ENCODE peak calls at places on chromosomes 6 and 20, in seven cellular contexts. One of them, this sample, is unnamed.
A peak's percentile ranks its signal among the peaks of the same experiment; 100 is the strongest.

GRCh38 chr6:38724343-38724742 is 9.2 kb downstream of the DNAH8 start:
- DNase-seq in adrenal gland: no peak
- DNase-seq in left ventricle myocardium inferior: no peak
- DNase-seq in H1: no peak
- DNase-seq in IMR-90: no peak
- DNase-seq in HCT116: no peak
- DNase-seq in Panc1: no peak
- DNase-seq in this sample: no peak

GRCh38 chr6:56595490-56596122 is 47.1 kb downstream of the DST start:
- DNase-seq in Panc1: no peak
- DNase-seq in IMR-90: peak; percentile 30
- DNase-seq in adrenal gland: no peak
- DNase-seq in left ventricle myocardium inferior: no peak
- DNase-seq in HCT116: peak; percentile 12
- DNase-seq in H1: no peak
- DNase-seq in this sample: peak; percentile 44

GRCh38 chr20:40305303-40305702 is 383.7 kb downstream of the MAFB start:
- DNase-seq in Panc1: no peak
- DNase-seq in HCT116: no peak
- DNase-seq in H1: no peak
- DNase-seq in adrenal gland: no peak
- DNase-seq in left ventricle myocardium inferior: no peak
- DNase-seq in IMR-90: no peak
- DNase-seq in this sample: no peak

GRCh38 chr20:62367136-62367482 is at the start of gene LAMA5:
- DNase-seq in IMR-90: no peak
- DNase-seq in adrenal gland: no peak
- DNase-seq in H1: no peak
- DNase-seq in Panc1: no peak
- DNase-seq in left ventricle myocardium inferior: peak; percentile 72
- DNase-seq in HCT116: no peak
- DNase-seq in this sample: peak; percentile 74

GRCh38 chr6:87384449-87384848 is 23.3 kb upstream of the CFAP206 start:
- DNase-seq in HCT116: no peak
- DNase-seq in adrenal gland: no peak
- DNase-seq in Panc1: no peak
- DNase-seq in H1: no peak
- DNase-seq in IMR-90: no peak
- DNase-seq in left ventricle myocardium inferior: no peak
- DNase-seq in this sample: no peak

GRCh38 chr6:134519456-134519855 is 201.5 kb upstream of the SGK1 start:
- DNase-seq in H1: no peak
- DNase-seq in Panc1: no peak
- DNase-seq in left ventricle myocardium inferior: no peak
- DNase-seq in HCT116: no peak
- DNase-seq in IMR-90: peak; percentile 51
- DNase-seq in adrenal gland: peak; percentile 63
- DNase-seq in this sample: peak; percentile 65

GRCh38 chr6:118377711-118378414 is 170.2 kb upstream of the PLN start:
- DNase-seq in adrenal gland: no peak
- DNase-seq in H1: no peak
- DNase-seq in left ventricle myocardium inferior: peak; percentile 69
- DNase-seq in IMR-90: no peak
- DNase-seq in HCT116: no peak
- DNase-seq in Panc1: no peak
- DNase-seq in this sample: peak; percentile 49

GRCh38 chr6:7124631-7125030 is 16.9 kb downstream of the RREB1 start:
- DNase-seq in Panc1: no peak
- DNase-seq in IMR-90: peak; percentile 57
- DNase-seq in adrenal gland: no peak
- DNase-seq in H1: no peak
- DNase-seq in left ventricle myocardium inferior: no peak
- DNase-seq in HCT116: no peak
- DNase-seq in this sample: no peak

GRCh38 chr20:8583209-8584106 is 451.4 kb downstream of the PLCB1 start:
- DNase-seq in HCT116: no peak
- DNase-seq in Panc1: no peak
- DNase-seq in H1: no peak
- DNase-seq in IMR-90: peak; percentile 17
- DNase-seq in left ventricle myocardium inferior: no peak
- DNase-seq in adrenal gland: no peak
- DNase-seq in this sample: no peak

GRCh38 chr6:158150701-158151100 is 17.4 kb downstream of the SERAC1 start:
- DNase-seq in IMR-90: peak; percentile 91
- DNase-seq in HCT116: no peak
- DNase-seq in H1: no peak
- DNase-seq in adrenal gland: no peak
- DNase-seq in left ventricle myocardium inferior: no peak
- DNase-seq in Panc1: no peak
- DNase-seq in this sample: no peak

GRCh38 chr6:159952289-159953005 is 16.4 kb upstream of the IGF2R start:
- DNase-seq in Panc1: no peak
- DNase-seq in left ventricle myocardium inferior: no peak
- DNase-seq in adrenal gland: no peak
- DNase-seq in H1: no peak
- DNase-seq in HCT116: no peak
- DNase-seq in IMR-90: no peak
- DNase-seq in this sample: no peak

GRCh38 chr6:157661652-157662051 is 161.4 kb upstream of the SNX9 start:
- DNase-seq in IMR-90: no peak
- DNase-seq in H1: no peak
- DNase-seq in adrenal gland: no peak
- DNase-seq in left ventricle myocardium inferior: no peak
- DNase-seq in HCT116: no peak
- DNase-seq in Panc1: no peak
- DNase-seq in this sample: no peak

GRCh38 chr6:31462026-31462963 is 35.6 kb upstream of the MICB start:
- DNase-seq in IMR-90: peak; percentile 55
- DNase-seq in left ventricle myocardium inferior: no peak
- DNase-seq in Panc1: no peak
- DNase-seq in adrenal gland: no peak
- DNase-seq in HCT116: no peak
- DNase-seq in H1: no peak
- DNase-seq in this sample: no peak

GRCh38 chr6:33837971-33838665 is 34.3 kb upstream of the MLN start:
- DNase-seq in H1: no peak
- DNase-seq in adrenal gland: peak; percentile 25
- DNase-seq in Panc1: no peak
- DNase-seq in left ventricle myocardium inferior: no peak
- DNase-seq in IMR-90: peak; percentile 56
- DNase-seq in HCT116: no peak
- DNase-seq in this sample: no peak

GRCh38 chr6:143248359-143248758 is 187.7 kb downstream of the AIG1 start:
- DNase-seq in H1: no peak
- DNase-seq in Panc1: no peak
- DNase-seq in HCT116: no peak
- DNase-seq in left ventricle myocardium inferior: no peak
- DNase-seq in adrenal gland: no peak
- DNase-seq in IMR-90: no peak
- DNase-seq in this sample: no peak

GRCh38 chr6:47256981-47257730 is 52.5 kb downstream of the TNFRSF21 start:
- DNase-seq in adrenal gland: no peak
- DNase-seq in Panc1: no peak
- DNase-seq in IMR-90: no peak
- DNase-seq in HCT116: no peak
- DNase-seq in left ventricle myocardium inferior: no peak
- DNase-seq in H1: no peak
- DNase-seq in this sample: no peak

GRCh38 chr6:169145476-169145875 is 108.2 kb downstream of the THBS2 start:
- DNase-seq in IMR-90: peak; percentile 76
- DNase-seq in HCT116: no peak
- DNase-seq in left ventricle myocardium inferior: no peak
- DNase-seq in Panc1: no peak
- DNase-seq in H1: no peak
- DNase-seq in adrenal gland: no peak
- DNase-seq in this sample: no peak

GRCh38 chr20:57080796-57081195 is 185.6 kb downstream of the BMP7 start:
- DNase-seq in IMR-90: no peak
- DNase-seq in HCT116: no peak
- DNase-seq in adrenal gland: no peak
- DNase-seq in H1: no peak
- DNase-seq in Panc1: no peak
- DNase-seq in left ventricle myocardium inferior: no peak
- DNase-seq in this sample: no peak

GRCh38 chr20:58219342-58219700 is 9.1 kb downstream of the ANKRD60 start:
- DNase-seq in HCT116: no peak
- DNase-seq in left ventricle myocardium inferior: no peak
- DNase-seq in adrenal gland: no peak
- DNase-seq in H1: no peak
- DNase-seq in Panc1: no peak
- DNase-seq in IMR-90: peak; percentile 87
- DNase-seq in this sample: no peak

GRCh38 chr20:54140927-54141566 is 32.7 kb downstream of the CYP24A1 start:
- DNase-seq in left ventricle myocardium inferior: no peak
- DNase-seq in Panc1: no peak
- DNase-seq in IMR-90: peak; percentile 58
- DNase-seq in H1: no peak
- DNase-seq in HCT116: no peak
- DNase-seq in adrenal gland: no peak
- DNase-seq in this sample: no peak

GRCh38 chr6:106085687-106085983 is 501 bp upstream of the PRDM1 start:
- DNase-seq in IMR-90: no peak
- DNase-seq in H1: no peak
- DNase-seq in HCT116: no peak
- DNase-seq in adrenal gland: no peak
- DNase-seq in Panc1: no peak
- DNase-seq in left ventricle myocardium inferior: no peak
- DNase-seq in this sample: no peak

GRCh38 chr6:99369533-99369932 is 20.1 kb upstream of the FAXC start:
- DNase-seq in left ventricle myocardium inferior: no peak
- DNase-seq in adrenal gland: no peak
- DNase-seq in H1: no peak
- DNase-seq in IMR-90: no peak
- DNase-seq in HCT116: no peak
- DNase-seq in Panc1: no peak
- DNase-seq in this sample: no peak

GRCh38 chr20:31758521-31758920 is 19.4 kb downstream of the TPX2 start:
- DNase-seq in adrenal gland: no peak
- DNase-seq in HCT116: no peak
- DNase-seq in Panc1: no peak
- DNase-seq in H1: no peak
- DNase-seq in IMR-90: peak; percentile 35
- DNase-seq in left ventricle myocardium inferior: no peak
- DNase-seq in this sample: no peak
- TF ChIP-seq CTCF in adrenal gland: no peak
- TF ChIP-seq CTCF in HCT116: no peak
- TF ChIP-seq CTCF in Panc1: no peak
- TF ChIP-seq CTCF in H1: no peak
- TF ChIP-seq CTCF in IMR-90: no peak
- TF ChIP-seq CTCF in left ventricle myocardium inferior: no peak
- TF ChIP-seq CTCF in this sample: no peak

DNA sequence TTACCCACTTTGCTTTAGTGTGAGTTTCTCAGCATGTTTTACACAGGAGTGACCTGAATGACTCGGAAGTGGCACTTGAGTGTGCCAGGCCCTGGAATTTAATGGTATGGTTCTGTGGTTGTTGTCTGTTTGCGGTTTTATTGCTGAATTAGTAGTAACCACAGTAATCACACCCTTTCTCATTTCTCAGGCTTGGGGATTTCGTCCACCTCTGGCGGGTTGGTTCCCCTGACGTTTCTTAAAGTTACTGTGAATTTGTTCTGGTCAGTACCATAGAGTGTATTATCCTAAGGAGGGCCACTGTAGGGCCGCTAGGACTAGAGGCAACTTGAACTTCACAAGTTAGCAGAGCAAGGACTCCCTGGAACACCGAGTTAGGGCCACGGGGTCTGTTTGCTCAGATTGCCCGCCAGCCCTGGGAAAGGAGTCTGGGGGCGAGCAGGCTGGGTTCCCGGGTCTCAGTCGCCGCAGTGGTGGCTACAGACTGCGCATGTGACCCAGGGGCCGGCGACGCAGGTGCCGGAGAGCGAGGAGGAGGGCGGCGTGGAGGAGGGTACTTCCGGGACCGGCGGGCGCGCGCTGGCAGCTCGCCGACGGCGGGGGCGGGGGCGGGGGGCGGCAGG is 546 bp upstream of the KLHL32 start:
- DNase-seq in H1: peak; percentile 38
- DNase-seq in HCT116: no peak
- DNase-seq in IMR-90: no peak
- DNase-seq in left ventricle myocardium inferior: no peak
- DNase-seq in Panc1: no peak
- DNase-seq in adrenal gland: no peak
- DNase-seq in this sample: no peak
- H3K27ac ChIP-seq in H1: peak overlapping the region; percentile 69
- H3K27ac ChIP-seq in HCT116: peak overlapping the region; percentile 36
- H3K27ac ChIP-seq in IMR-90: no peak overlapping the region
- H3K27ac ChIP-seq in left ventricle myocardium inferior: peak overlapping the region; percentile 80
- H3K27ac ChIP-seq in Panc1: peak overlapping the region; percentile 34
- H3K27ac ChIP-seq in adrenal gland: peak overlapping the region; percentile 35
- H3K27ac ChIP-seq in this sample: peak overlapping the region; percentile 76

DNA sequence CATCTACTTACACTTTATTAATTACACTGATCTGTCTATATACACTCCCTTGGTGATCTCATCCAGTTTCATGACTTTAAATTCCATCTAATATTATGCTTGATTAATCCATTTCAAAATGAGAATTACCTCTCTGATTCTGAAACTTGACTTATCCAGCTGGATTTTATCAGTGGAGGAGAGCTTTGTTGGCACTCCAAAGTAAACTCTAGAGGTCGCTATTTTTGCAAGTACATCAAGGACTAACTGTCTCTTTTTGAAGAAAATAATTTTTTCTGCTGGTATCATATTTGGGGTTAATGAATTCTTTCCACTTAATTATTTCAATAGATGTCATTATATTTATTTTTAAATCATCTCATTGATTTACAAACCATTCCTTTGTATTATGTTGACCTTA is 630.3 kb upstream of the MAN1A1 start:
- DNase-seq in H1: no peak
- DNase-seq in Panc1: no peak
- DNase-seq in HCT116: peak; percentile 15
- DNase-seq in left ventricle myocardium inferior: no peak
- DNase-seq in IMR-90: peak; percentile 2
- DNase-seq in adrenal gland: no peak
- DNase-seq in this sample: no peak
- TF ChIP-seq CTCF in H1: no peak
- TF ChIP-seq CTCF in Panc1: peak; percentile 12
- TF ChIP-seq CTCF in HCT116: peak; percentile 48
- TF ChIP-seq CTCF in left ventricle myocardium inferior: no peak
- TF ChIP-seq CTCF in IMR-90: peak; percentile 16
- TF ChIP-seq CTCF in adrenal gland: peak; percentile 17
- TF ChIP-seq CTCF in this sample: no peak

GRCh38 chr6:18328549-18328922 is 58.6 kb upstream of the RNF144B start:
- DNase-seq in adrenal gland: no peak
- DNase-seq in Panc1: no peak
- DNase-seq in HCT116: no peak
- DNase-seq in left ventricle myocardium inferior: no peak
- DNase-seq in H1: no peak
- DNase-seq in IMR-90: no peak
- DNase-seq in this sample: no peak
- H3K27ac ChIP-seq in adrenal gland: no peak overlapping the region
- H3K27ac ChIP-seq in Panc1: no peak overlapping the region
- H3K27ac ChIP-seq in HCT116: no peak overlapping the region
- H3K27ac ChIP-seq in left ventricle myocardium inferior: peak overlapping the region; percentile 33
- H3K27ac ChIP-seq in H1: no peak overlapping the region
- H3K27ac ChIP-seq in IMR-90: no peak overlapping the region
- H3K27ac ChIP-seq in this sample: no peak overlapping the region

GRCh38 chr20:38184098-38184497 is 19.0 kb upstream of the TGM2 start:
- DNase-seq in left ventricle myocardium inferior: no peak
- DNase-seq in Panc1: no peak
- DNase-seq in H1: no peak
- DNase-seq in IMR-90: no peak
- DNase-seq in HCT116: no peak
- DNase-seq in adrenal gland: no peak
- DNase-seq in this sample: no peak
- TF ChIP-seq CTCF in left ventricle myocardium inferior: no peak
- TF ChIP-seq CTCF in Panc1: no peak
- TF ChIP-seq CTCF in H1: no peak
- TF ChIP-seq CTCF in IMR-90: no peak
- TF ChIP-seq CTCF in HCT116: no peak
- TF ChIP-seq CTCF in adrenal gland: no peak
- TF ChIP-seq CTCF in this sample: no peak